ENCODE peak calls at places on chromosomes 13 and 19, in nine cellular contexts. One of them, this sample, is unnamed.
A peak's percentile ranks its signal among the peaks of the same experiment; 100 is the strongest.

GRCh38 chr13:24865158-24865557 is 101.2 kb downstream of the RNF17 start:
- DNase-seq in heart left ventricle: no peak
- DNase-seq in ovary: no peak
- DNase-seq in fibroblast of pulmonary artery: peak; percentile 27
- DNase-seq in ascending aorta: no peak
- DNase-seq in NB4: peak; percentile 21
- DNase-seq in BE2C: no peak
- DNase-seq in tibial artery: no peak
- DNase-seq in GM23248: peak; percentile 48
- DNase-seq in this sample: no peak

GRCh38 chr19:49851456-49852259 is 699 bp downstream of the PTOV1 start:
- DNase-seq in NB4: no peak
- DNase-seq in heart left ventricle: no peak
- DNase-seq in tibial artery: no peak
- DNase-seq in BE2C: no peak
- DNase-seq in ascending aorta: no peak
- DNase-seq in ovary: peak; percentile 71
- DNase-seq in GM23248: peak; percentile 53
- DNase-seq in fibroblast of pulmonary artery: no peak
- DNase-seq in this sample: no peak

GRCh38 chr13:44191504-44192171 is 182.0 kb upstream of the SERP2 start:
- DNase-seq in NB4: peak; percentile 70
- DNase-seq in GM23248: peak; percentile 90
- DNase-seq in fibroblast of pulmonary artery: peak; percentile 86
- DNase-seq in ovary: no peak
- DNase-seq in BE2C: peak; percentile 71
- DNase-seq in ascending aorta: peak; percentile 77
- DNase-seq in heart left ventricle: peak; percentile 58
- DNase-seq in tibial artery: peak; percentile 51
- DNase-seq in this sample: peak; percentile 62

GRCh38 chr13:59750860-59751259 is 412.9 kb downstream of the DIAPH3 start:
- DNase-seq in NB4: no peak
- DNase-seq in ovary: no peak
- DNase-seq in fibroblast of pulmonary artery: peak; percentile 67
- DNase-seq in ascending aorta: no peak
- DNase-seq in heart left ventricle: no peak
- DNase-seq in BE2C: peak; percentile 34
- DNase-seq in tibial artery: no peak
- DNase-seq in GM23248: peak; percentile 68
- DNase-seq in this sample: peak; percentile 36

GRCh38 chr19:49423985-49424303 is 703 bp upstream of the PTH2 start:
- DNase-seq in tibial artery: no peak
- DNase-seq in ascending aorta: no peak
- DNase-seq in BE2C: no peak
- DNase-seq in fibroblast of pulmonary artery: no peak
- DNase-seq in NB4: no peak
- DNase-seq in ovary: no peak
- DNase-seq in heart left ventricle: no peak
- DNase-seq in GM23248: no peak
- DNase-seq in this sample: no peak

GRCh38 chr19:13978306-13978705 is 26.0 kb downstream of the DCAF15 start:
- DNase-seq in heart left ventricle: peak; percentile 94
- DNase-seq in tibial artery: peak; percentile 89
- DNase-seq in BE2C: peak; percentile 91
- DNase-seq in NB4: no peak
- DNase-seq in ascending aorta: peak; percentile 89
- DNase-seq in ovary: peak; percentile 90
- DNase-seq in fibroblast of pulmonary artery: peak; percentile 43
- DNase-seq in GM23248: peak; percentile 46
- DNase-seq in this sample: peak; percentile 85

GRCh38 chr13:106533101-106533939 is 2.1 kb downstream of the EFNB2 start:
- DNase-seq in heart left ventricle: peak; percentile 83
- DNase-seq in tibial artery: peak; percentile 77
- DNase-seq in ovary: peak; percentile 86
- DNase-seq in fibroblast of pulmonary artery: peak; percentile 86
- DNase-seq in ascending aorta: peak; percentile 88
- DNase-seq in GM23248: peak; percentile 85
- DNase-seq in BE2C: peak; percentile 93
- DNase-seq in NB4: peak; percentile 59
- DNase-seq in this sample: peak; percentile 92

GRCh38 chr13:30504081-30504480 is 38.3 kb upstream of the HMGB1 start:
- DNase-seq in tibial artery: no peak
- DNase-seq in BE2C: no peak
- DNase-seq in ovary: no peak
- DNase-seq in ascending aorta: no peak
- DNase-seq in NB4: peak; percentile 76
- DNase-seq in GM23248: peak; percentile 13
- DNase-seq in heart left ventricle: no peak
- DNase-seq in fibroblast of pulmonary artery: peak; percentile 56
- DNase-seq in this sample: no peak

GRCh38 chr19:3608750-3609322 is 2.2 kb upstream of the TBXA2R start:
- DNase-seq in ovary: peak; percentile 51
- DNase-seq in NB4: peak; percentile 90
- DNase-seq in fibroblast of pulmonary artery: no peak
- DNase-seq in heart left ventricle: peak; percentile 74
- DNase-seq in tibial artery: no peak
- DNase-seq in GM23248: no peak
- DNase-seq in ascending aorta: no peak
- DNase-seq in BE2C: no peak
- DNase-seq in this sample: no peak

GRCh38 chr19:48418317-48419064 is 25.0 kb downstream of the GRIN2D start:
- DNase-seq in heart left ventricle: no peak
- DNase-seq in ascending aorta: no peak
- DNase-seq in GM23248: peak; percentile 65
- DNase-seq in ovary: no peak
- DNase-seq in tibial artery: no peak
- DNase-seq in BE2C: no peak
- DNase-seq in fibroblast of pulmonary artery: no peak
- DNase-seq in NB4: peak; percentile 86
- DNase-seq in this sample: no peak

GRCh38 chr19:48417436-48417835 is 24.0 kb downstream of the GRIN2D start:
- DNase-seq in NB4: no peak
- DNase-seq in ascending aorta: no peak
- DNase-seq in BE2C: no peak
- DNase-seq in GM23248: no peak
- DNase-seq in tibial artery: no peak
- DNase-seq in fibroblast of pulmonary artery: no peak
- DNase-seq in heart left ventricle: no peak
- DNase-seq in ovary: no peak
- DNase-seq in this sample: no peak

GRCh38 chr19:48413879-48414623 is 20.6 kb downstream of the GRIN2D start:
- DNase-seq in ascending aorta: no peak
- DNase-seq in NB4: peak; percentile 79
- DNase-seq in tibial artery: no peak
- DNase-seq in heart left ventricle: no peak
- DNase-seq in BE2C: no peak
- DNase-seq in fibroblast of pulmonary artery: no peak
- DNase-seq in GM23248: peak; percentile 75
- DNase-seq in ovary: no peak
- DNase-seq in this sample: no peak

GRCh38 chr19:48415869-48416268 is 22.4 kb downstream of the GRIN2D start:
- DNase-seq in BE2C: no peak
- DNase-seq in heart left ventricle: no peak
- DNase-seq in ascending aorta: no peak
- DNase-seq in GM23248: no peak
- DNase-seq in fibroblast of pulmonary artery: no peak
- DNase-seq in tibial artery: no peak
- DNase-seq in ovary: no peak
- DNase-seq in NB4: peak; percentile 20
- DNase-seq in this sample: no peak

DNA sequence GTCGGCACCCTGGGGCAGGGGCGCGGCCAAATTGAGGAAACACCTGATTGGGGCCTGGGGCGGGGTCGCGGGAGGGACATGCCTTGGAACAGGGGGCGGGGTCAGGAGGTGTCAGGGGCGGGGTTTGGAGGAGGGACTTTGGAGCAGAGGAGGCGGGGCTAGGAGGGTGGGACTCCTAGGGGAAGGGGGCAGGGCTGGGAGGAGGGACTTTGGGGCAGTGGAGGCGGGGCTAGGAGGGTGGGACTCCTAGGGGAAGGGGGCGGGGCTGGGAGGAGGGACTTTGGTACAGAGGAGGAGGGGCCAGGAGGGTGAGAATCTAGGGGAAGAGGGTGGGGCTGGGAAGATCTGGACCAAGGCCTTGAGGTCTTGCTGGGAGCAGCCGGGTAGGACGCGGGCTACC is 21.9 kb downstream of the GRIN2D start:
- DNase-seq in GM23248: peak; percentile 89
- DNase-seq in BE2C: peak; percentile 87
- DNase-seq in tibial artery: peak; percentile 75
- DNase-seq in ascending aorta: peak; percentile 75
- DNase-seq in heart left ventricle: peak; percentile 83
- DNase-seq in fibroblast of pulmonary artery: peak; percentile 56
- DNase-seq in ovary: peak; percentile 51
- DNase-seq in NB4: peak; percentile 94
- DNase-seq in this sample: peak; percentile 89
- H3K4me3 ChIP-seq in GM23248: no peak overlapping the region
- H3K4me3 ChIP-seq in BE2C: no peak overlapping the region
- H3K4me3 ChIP-seq in tibial artery: peak overlapping the region; percentile 22
- H3K4me3 ChIP-seq in ascending aorta: no peak overlapping the region
- H3K4me3 ChIP-seq in heart left ventricle: no peak overlapping the region
- H3K4me3 ChIP-seq in fibroblast of pulmonary artery: no peak overlapping the region
- H3K4me3 ChIP-seq in ovary: no peak overlapping the region
- H3K4me3 ChIP-seq in NB4: no peak overlapping the region
- H3K4me3 ChIP-seq in this sample: no peak overlapping the region

DNA sequence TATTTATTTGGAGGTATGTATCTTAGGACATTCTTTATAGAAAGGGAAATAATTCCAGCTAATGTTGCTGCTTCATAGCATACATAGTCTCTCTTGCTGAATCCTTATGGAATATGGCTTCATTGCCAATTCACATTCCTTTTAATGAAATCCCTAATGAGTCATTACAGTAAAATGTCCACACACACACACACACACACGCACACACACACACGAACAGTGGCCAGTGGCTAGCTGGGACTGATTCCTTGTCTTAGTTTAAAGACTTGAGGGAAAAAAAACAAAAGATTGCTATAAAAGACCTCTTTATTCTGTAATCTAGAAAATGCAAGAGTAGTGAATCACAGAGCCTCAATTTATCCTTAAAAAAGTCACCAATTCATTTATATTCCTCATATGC is 301.6 kb downstream of the SLITRK6 start:
- DNase-seq in ovary: no peak
- DNase-seq in BE2C: no peak
- DNase-seq in GM23248: peak; percentile 8
- DNase-seq in heart left ventricle: no peak
- DNase-seq in ascending aorta: no peak
- DNase-seq in NB4: no peak
- DNase-seq in tibial artery: no peak
- DNase-seq in fibroblast of pulmonary artery: peak; percentile 96
- DNase-seq in this sample: no peak
- H3K4me3 ChIP-seq in ovary: no peak overlapping the region
- H3K4me3 ChIP-seq in BE2C: no peak overlapping the region
- H3K4me3 ChIP-seq in GM23248: no peak overlapping the region
- H3K4me3 ChIP-seq in heart left ventricle: no peak overlapping the region
- H3K4me3 ChIP-seq in ascending aorta: no peak overlapping the region
- H3K4me3 ChIP-seq in NB4: no peak overlapping the region
- H3K4me3 ChIP-seq in tibial artery: no peak overlapping the region
- H3K4me3 ChIP-seq in fibroblast of pulmonary artery: no peak overlapping the region
- H3K4me3 ChIP-seq in this sample: no peak overlapping the region

DNA sequence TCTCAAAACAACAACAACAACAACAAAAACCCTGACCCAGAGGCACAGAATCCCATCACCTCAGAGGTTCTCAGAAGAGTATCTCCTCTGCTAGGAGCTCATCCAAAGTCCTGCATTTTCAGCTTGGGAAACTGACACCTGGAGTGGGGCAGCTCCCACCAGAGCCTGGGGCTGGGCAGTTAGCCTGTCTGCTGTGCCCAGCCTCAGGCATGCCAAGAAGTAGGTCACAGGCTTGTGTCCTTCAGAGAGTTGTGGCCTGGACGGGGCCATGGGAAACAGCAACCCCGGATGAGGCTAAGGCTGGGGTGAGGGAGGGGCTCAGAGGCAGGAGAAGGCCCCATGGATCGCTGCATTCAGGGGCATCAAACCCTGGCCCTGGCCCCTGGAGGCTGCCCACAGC is 2.1 kb downstream of the NDUFS7 start:
- DNase-seq in ovary: no peak
- DNase-seq in GM23248: no peak
- DNase-seq in NB4: no peak
- DNase-seq in BE2C: no peak
- DNase-seq in ascending aorta: no peak
- DNase-seq in tibial artery: no peak
- DNase-seq in heart left ventricle: no peak
- DNase-seq in fibroblast of pulmonary artery: no peak
- DNase-seq in this sample: no peak
- H3K4me3 ChIP-seq in ovary: no peak overlapping the region
- H3K4me3 ChIP-seq in GM23248: no peak overlapping the region
- H3K4me3 ChIP-seq in NB4: no peak overlapping the region
- H3K4me3 ChIP-seq in BE2C: no peak overlapping the region
- H3K4me3 ChIP-seq in ascending aorta: no peak overlapping the region
- H3K4me3 ChIP-seq in tibial artery: no peak overlapping the region
- H3K4me3 ChIP-seq in heart left ventricle: no peak overlapping the region
- H3K4me3 ChIP-seq in fibroblast of pulmonary artery: no peak overlapping the region
- H3K4me3 ChIP-seq in this sample: no peak overlapping the region

DNA sequence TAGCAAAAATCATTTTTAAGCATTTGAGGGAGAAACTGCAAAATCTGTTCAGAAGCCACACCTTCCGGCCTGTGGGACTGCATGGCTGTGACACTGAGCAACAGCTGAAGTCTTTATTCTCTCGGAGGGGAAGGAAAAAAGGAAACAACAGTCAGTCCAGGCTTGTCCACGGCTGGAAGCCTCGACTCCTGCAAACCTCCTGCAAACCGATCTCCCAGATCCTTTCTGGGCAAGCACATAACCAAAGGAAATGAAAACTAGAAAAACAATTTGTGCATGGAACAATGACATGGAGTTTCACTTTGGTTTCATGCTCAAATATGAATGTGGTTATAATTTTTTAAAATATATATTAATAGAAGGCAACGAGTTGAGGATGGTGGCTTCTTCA is 1.0 kb downstream of the COL4A1 start:
- DNase-seq in GM23248: peak; percentile 42
- DNase-seq in tibial artery: no peak
- DNase-seq in heart left ventricle: no peak
- DNase-seq in ascending aorta: no peak
- DNase-seq in ovary: no peak
- DNase-seq in fibroblast of pulmonary artery: peak; percentile 62
- DNase-seq in BE2C: no peak
- DNase-seq in NB4: no peak
- DNase-seq in this sample: no peak
- H3K4me3 ChIP-seq in GM23248: peak overlapping the region; percentile 89
- H3K4me3 ChIP-seq in tibial artery: peak overlapping the region; percentile 97
- H3K4me3 ChIP-seq in heart left ventricle: peak overlapping the region; percentile 99
- H3K4me3 ChIP-seq in ascending aorta: peak overlapping the region; percentile 84
- H3K4me3 ChIP-seq in ovary: peak overlapping the region; percentile 85
- H3K4me3 ChIP-seq in fibroblast of pulmonary artery: peak overlapping the region; percentile 87
- H3K4me3 ChIP-seq in BE2C: no peak overlapping the region
- H3K4me3 ChIP-seq in NB4: no peak overlapping the region
- H3K4me3 ChIP-seq in this sample: no peak overlapping the region

DNA sequence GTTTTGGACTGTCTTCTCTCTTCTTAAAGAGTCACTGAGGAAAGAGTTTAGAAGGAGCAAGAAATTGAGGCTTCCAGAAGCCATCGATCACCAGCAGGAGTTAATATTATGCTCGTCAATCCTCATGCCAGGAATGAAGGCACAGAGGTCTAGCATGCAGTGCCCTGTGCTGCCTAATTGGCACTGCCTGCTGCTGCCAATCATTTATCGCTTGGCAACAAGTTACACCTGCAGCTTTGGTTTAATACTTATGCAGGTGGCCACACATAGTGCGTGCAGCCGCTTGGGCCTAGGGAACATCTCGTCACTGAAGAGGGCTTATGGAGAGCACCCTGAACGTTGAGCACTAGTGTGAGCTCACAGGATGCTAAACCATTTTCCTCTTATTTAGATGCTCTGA is 2.7 kb upstream of the SOX1 start:
- DNase-seq in fibroblast of pulmonary artery: no peak
- DNase-seq in ascending aorta: no peak
- DNase-seq in heart left ventricle: no peak
- DNase-seq in BE2C: no peak
- DNase-seq in NB4: no peak
- DNase-seq in GM23248: no peak
- DNase-seq in ovary: no peak
- DNase-seq in tibial artery: no peak
- DNase-seq in this sample: no peak
- H3K4me3 ChIP-seq in fibroblast of pulmonary artery: no peak overlapping the region
- H3K4me3 ChIP-seq in ascending aorta: no peak overlapping the region
- H3K4me3 ChIP-seq in heart left ventricle: no peak overlapping the region
- H3K4me3 ChIP-seq in BE2C: no peak overlapping the region
- H3K4me3 ChIP-seq in NB4: no peak overlapping the region
- H3K4me3 ChIP-seq in GM23248: no peak overlapping the region
- H3K4me3 ChIP-seq in ovary: no peak overlapping the region
- H3K4me3 ChIP-seq in tibial artery: no peak overlapping the region
- H3K4me3 ChIP-seq in this sample: no peak overlapping the region